ENCODE peak calls at places on chromosomes 16 and 17, in nine cellular contexts. J is esophagus squamous epithelium, I is fibroblast of lung, P is heart right ventricle, L is transverse colon, U is upper lobe of left lung, X is OCI-LY7, B is upper lobe of right lung, A is K562. Q is an unnamed sample.

GRCh38 chr17:28227278-28228108 is 91.5 kb upstream of the TMEM97 start:
- DNase-seq in B (peak), X (no peak), U (peak), J (no peak), L (peak), A (peak), I (peak), P (peak), Q (no peak)

GRCh38 chr17:41777579-41778188 is 8.8 kb downstream of the JUP start:
- DNase-seq in P (peak), U (peak), A (no peak), B (peak), J (no peak), I (peak), L (peak), X (no peak), Q (no peak)

GRCh38 chr17:37694734-37695133 is 50.1 kb downstream of the HNF1B start:
- DNase-seq in J (no peak), P (no peak), L (no peak), A (no peak), U (no peak), I (no peak), B (no peak), X (no peak), Q (no peak)

GRCh38 chr16:73031155-73031866 is 16.6 kb downstream of the ZFHX3 start:
- DNase-seq in L (no peak), B (peak), A (no peak), U (no peak), J (no peak), I (no peak), X (no peak), P (no peak), Q (no peak)

GRCh38 chr16:80671281-80671849 is 130.6 kb downstream of the DYNLRB2 start:
- DNase-seq in A (no peak), U (no peak), J (no peak), X (peak), B (no peak), P (no peak), I (no peak), L (no peak), Q (no peak)

GRCh38 chr16:2508722-2509400 is 4.9 kb upstream of the ATP6V0C start:
- DNase-seq in A (no peak), B (no peak), U (no peak), L (no peak), P (no peak), J (no peak), X (no peak), I (no peak), Q (no peak)

GRCh38 chr17:37848690-37849616 is 75.3 kb upstream of the TBC1D3K start:
- DNase-seq in P (no peak), I (peak), J (no peak), X (no peak), B (no peak), U (peak), A (no peak), L (no peak), Q (no peak)

GRCh38 chr17:8056232-8056975 is 17.5 kb downstream of the ALOX15B start:
- DNase-seq in A (no peak), X (peak), L (peak), U (peak), J (no peak), I (peak), P (no peak), B (peak), Q (no peak)

GRCh38 chr17:79145548-79145947 is 70.9 kb downstream of the ENGASE start:
- DNase-seq in L (no peak), A (no peak), B (no peak), J (no peak), U (no peak), I (no peak), X (no peak), P (no peak), Q (no peak)

GRCh38 chr16:19804538-19805323 is 79.9 kb downstream of the GPRC5B start:
- DNase-seq in A (no peak), I (no peak), L (peak), X (peak), B (no peak), J (no peak), P (peak), U (peak), Q (no peak)

GRCh38 chr16:87654826-87655225 is 52.5 kb downstream of the JPH3 start:
- DNase-seq in L (no peak), A (no peak), P (no peak), I (no peak), B (no peak), U (no peak), J (no peak), X (no peak), Q (no peak)

GRCh38 chr17:32490101-32490482 is 3.3 kb downstream of the CDK5R1 start:
- DNase-seq in X (no peak), A (no peak), J (no peak), I (no peak), P (no peak), L (no peak), U (no peak), B (peak), Q (no peak)
- H3K4me3 ChIP-seq in X (no peak), A (no peak), J (peak), I (no peak), P (no peak), L (no peak), U (no peak), B (no peak), Q (no peak)

GRCh38 chr17:49071106-49071505 is 61.5 kb upstream of the B4GALNT2 start:
- DNase-seq in P (no peak), U (no peak), J (no peak), B (no peak), I (no peak), L (no peak), A (no peak), X (no peak), Q (no peak)
- H3K27ac ChIP-seq in P (no peak), U (no peak), J (no peak), B (no peak), I (no peak), L (no peak), A (no peak), X (no peak), Q (no peak)

DNA sequence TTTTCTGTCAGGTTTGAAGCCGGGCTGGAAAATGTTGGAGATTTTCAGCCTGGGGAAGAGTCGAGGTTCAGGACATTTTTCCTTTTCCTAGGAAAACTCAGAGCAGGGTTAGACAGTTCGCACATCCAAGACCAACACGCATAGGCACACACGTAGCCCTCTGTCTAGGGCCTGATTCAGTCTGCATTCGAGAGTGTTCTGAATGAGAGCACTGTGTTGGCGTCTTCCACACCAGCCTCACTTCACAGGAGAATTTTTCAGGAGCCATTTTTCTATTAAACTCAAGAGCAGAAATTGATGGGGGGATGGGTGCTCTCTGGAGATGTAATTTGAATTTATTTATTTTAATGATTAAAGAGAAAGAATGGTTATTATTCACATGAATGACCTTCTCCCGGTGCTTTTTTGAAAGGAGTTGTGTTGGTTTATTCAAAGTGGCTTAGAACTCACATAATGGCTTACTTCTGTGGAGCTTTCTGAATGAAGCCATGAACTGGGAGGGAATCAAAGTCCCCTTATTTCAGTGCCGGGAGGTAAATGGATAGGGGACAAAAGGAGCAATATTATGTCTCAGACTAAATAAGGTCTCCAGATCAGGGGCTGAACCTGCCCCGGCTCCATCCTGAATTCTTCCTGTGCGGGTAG is 194.3 kb downstream of the CCDC182 start:
- DNase-seq in L (no peak), A (no peak), P (no peak), U (no peak), X (peak), J (no peak), I (no peak), B (no peak), Q (no peak)
- H3K4me3 ChIP-seq in L (no peak), A (no peak), P (no peak), U (no peak), X (peak), J (no peak), I (no peak), B (no peak), Q (no peak)

DNA sequence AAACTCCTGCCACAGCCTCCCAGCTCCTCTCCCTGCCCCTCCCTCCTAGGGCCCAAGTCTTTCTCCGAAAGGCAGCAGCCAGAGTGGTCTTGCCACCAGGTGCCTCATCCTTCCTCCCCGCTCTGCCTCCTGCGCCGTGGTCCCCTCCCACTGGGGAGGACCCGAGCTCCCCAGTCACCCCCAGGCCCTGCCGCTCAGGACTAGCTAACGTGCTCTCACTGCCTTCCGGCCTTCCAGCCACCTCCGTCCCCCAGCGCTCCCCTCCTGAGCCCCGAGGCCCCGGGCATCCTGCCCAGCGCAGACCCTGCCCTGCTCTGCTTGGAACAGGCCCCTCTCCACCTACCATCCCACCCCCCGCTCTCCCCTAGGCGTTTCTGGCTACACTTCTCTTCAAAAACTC is 19.4 kb upstream of the COL1A1 start:
- DNase-seq in P (no peak), I (no peak), J (no peak), L (no peak), A (no peak), B (no peak), U (no peak), X (no peak), Q (no peak)
- H3K27ac ChIP-seq in P (peak), I (no peak), J (no peak), L (peak), A (no peak), B (peak), U (peak), X (no peak), Q (peak)

DNA sequence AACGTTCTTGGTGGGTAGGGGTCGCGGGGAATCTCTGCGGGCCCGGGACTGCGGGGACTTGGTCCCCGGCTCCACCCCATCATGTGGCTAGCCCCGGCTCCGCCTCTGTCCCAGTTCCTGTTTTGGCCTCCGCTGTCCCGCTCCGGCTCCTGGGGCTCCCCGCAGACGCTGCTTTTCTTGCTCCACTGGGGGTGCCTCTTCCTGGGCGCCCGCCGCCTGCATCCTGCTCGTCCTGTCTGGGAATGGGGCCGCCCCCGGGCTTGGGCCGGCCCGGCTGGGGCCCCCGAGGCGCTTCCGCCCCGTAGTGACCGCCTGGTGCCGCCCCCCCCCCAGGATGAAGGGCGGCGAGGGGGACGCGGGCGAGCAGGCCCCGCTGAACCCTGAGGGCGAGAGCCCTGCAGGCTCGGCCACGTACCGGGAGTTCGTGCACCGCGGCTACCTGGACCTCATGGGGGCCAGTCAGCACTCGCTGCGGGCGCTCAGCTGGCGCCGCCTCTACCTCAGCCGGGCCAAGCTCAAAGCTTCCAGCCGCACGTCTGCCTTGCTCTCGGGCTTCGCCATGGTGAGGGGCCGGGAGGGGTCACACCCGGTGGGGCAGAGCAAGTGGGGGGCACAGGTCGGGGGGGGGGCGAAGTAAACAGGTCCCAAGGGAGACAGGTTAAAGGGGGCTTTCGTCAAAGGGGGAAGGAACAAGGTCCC is at the start of gene ORAI3:
- DNase-seq in B (peak), L (peak), U (peak), I (peak), P (peak), X (peak), A (peak), J (peak), Q (no peak)
- H3K4me3 ChIP-seq in B (peak), L (peak), U (peak), I (peak), P (peak), X (peak), A (peak), J (peak), Q (peak)

GRCh38 chr17:64441772-64442549 is 7.0 kb upstream of the MILR1 start:
- DNase-seq in L (peak), B (no peak), X (no peak), A (no peak), I (peak), U (peak), P (no peak), J (no peak), Q (no peak)
- H3K27ac ChIP-seq in L (peak), B (peak), X (no peak), A (peak), I (peak), U (peak), P (peak), J (peak), Q (peak)

Q was measured in thoracic aorta.